ENCODE peak calls at places on chromosome 22, in ten cellular contexts. C is esophagus squamous epithelium; P is MV-4-11; I is glomerular endothelial cell; B is islet precursor cell; F is stimulated activated CD8-positive, alpha-beta memory T cell treated with anti-CD3 and anti-CD28 coated beads, Interleukin-15, amount 100 ng/mL, for 4 hours; Y is H4; T is stimulated activated CD4-positive, alpha-beta T cell treated with anti-CD3 and anti-CD28 coated beads, Interleukin-15, amount 100 ng/mL, for 1 hour; A is AG04450; D is NCI-H345. Z is an unnamed sample.

GRCh38 chr22:35921777-35922176 is 106.8 kb downstream of the RBFOX2 start:
- DNase-seq in I (peak), P (peak), D (peak), C (no peak), F (peak), T (no peak), A (peak), Y (peak), B (peak), Z (peak)

GRCh38 chr22:30272781-30273180 is 6.1 kb upstream of the OSM start:
- DNase-seq in F (no peak), D (no peak), T (no peak), I (no peak), Y (no peak), C (no peak), A (no peak), P (no peak), B (no peak), Z (no peak)

GRCh38 chr22:17237031-17237668 is 17.9 kb upstream of the ADA2 start:
- DNase-seq in B (no peak), C (no peak), I (no peak), P (peak), Y (no peak), A (no peak), D (no peak), F (no peak), T (no peak), Z (peak)

GRCh38 chr22:26777402-26777801 is 120.0 kb downstream of the MIAT start:
- DNase-seq in D (no peak), T (no peak), F (no peak), B (peak), A (no peak), I (no peak), Y (peak), P (no peak), C (no peak), Z (no peak)

GRCh38 chr22:46549971-46550641 is 12.7 kb upstream of the CELSR1 start:
- DNase-seq in P (no peak), I (no peak), T (no peak), B (peak), C (no peak), A (no peak), D (no peak), Y (no peak), F (no peak), Z (peak)

GRCh38 chr22:39908737-39909136 is 7.9 kb downstream of the GRAP2 start:
- DNase-seq in D (no peak), I (no peak), P (no peak), T (no peak), B (no peak), F (no peak), A (no peak), C (no peak), Y (no peak), Z (no peak)

GRCh38 chr22:40819741-40820140 is 595 bp upstream of the SLC25A17 start:
- DNase-seq in T (no peak), I (no peak), B (no peak), A (no peak), P (peak), D (no peak), F (no peak), C (no peak), Y (peak), Z (no peak)

GRCh38 chr22:29311468-29312217 is 3.9 kb downstream of the RASL10A start:
- DNase-seq in T (no peak), F (no peak), C (no peak), I (no peak), A (no peak), Y (no peak), P (no peak), B (peak), D (no peak), Z (peak)

GRCh38 chr22:50699001-50699753 is 26.6 kb downstream of the SHANK3 start:
- DNase-seq in C (no peak), B (no peak), F (no peak), D (no peak), Y (no peak), P (no peak), I (no peak), T (no peak), A (no peak), Z (peak)

GRCh38 chr22:23204541-23205157 is 24.3 kb downstream of the BCR start:
- DNase-seq in A (no peak), Y (no peak), D (peak), T (no peak), B (no peak), C (no peak), F (no peak), I (no peak), P (no peak), Z (peak)

GRCh38 chr22:47190957-47191323 is 428.5 kb downstream of the TBC1D22A start:
- DNase-seq in Y (no peak), B (peak), C (no peak), T (no peak), I (no peak), D (no peak), A (no peak), P (no peak), F (no peak), Z (no peak)

GRCh38 chr22:19143967-19144400 is 467 bp downstream of the ESS2 start:
- DNase-seq in P (peak), T (no peak), D (no peak), I (no peak), B (no peak), C (no peak), A (no peak), Y (no peak), F (no peak), Z (no peak)

GRCh38 chr22:18067548-18068341 is 10.0 kb upstream of the PEX26 start:
- DNase-seq in B (peak), P (no peak), A (no peak), T (no peak), F (no peak), Y (no peak), I (no peak), C (no peak), D (no peak), Z (peak)

GRCh38 chr22:23751441-23751996 is 607 bp upstream of the ZNF70 start:
- DNase-seq in D (peak), P (no peak), F (no peak), T (no peak), B (no peak), Y (no peak), C (no peak), A (no peak), I (no peak), Z (no peak)

GRCh38 chr22:21807545-21807944 is 59.9 kb downstream of the MAPK1 start:
- DNase-seq in T (no peak), C (no peak), F (no peak), Y (no peak), D (peak), A (no peak), I (no peak), P (no peak), B (no peak), Z (no peak)

GRCh38 chr22:49024775-49025440 is 802.8 kb downstream of the BRD1 start:
- DNase-seq in A (no peak), F (no peak), Y (no peak), D (no peak), I (no peak), B (no peak), C (no peak), T (no peak), P (no peak), Z (peak)

GRCh38 chr22:48870436-48870835 is 957.2 kb downstream of the BRD1 start:
- DNase-seq in D (no peak), Y (no peak), F (no peak), A (no peak), T (no peak), P (no peak), I (no peak), C (no peak), B (no peak), Z (no peak)

GRCh38 chr22:27270818-27271510 is 530.6 kb downstream of the MN1 start:
- DNase-seq in D (no peak), F (no peak), I (no peak), A (no peak), B (no peak), Y (no peak), P (no peak), T (no peak), C (no peak), Z (no peak)

GRCh38 chr22:48453751-48454485 is 1373.8 kb downstream of the BRD1 start:
- DNase-seq in C (no peak), Y (no peak), P (no peak), T (no peak), D (no peak), A (no peak), F (no peak), B (no peak), I (no peak), Z (peak)

GRCh38 chr22:29885610-29886009 is 2.6 kb downstream of the MTMR3 start:
- DNase-seq in D (no peak), I (no peak), T (no peak), C (no peak), P (no peak), F (no peak), B (no peak), A (no peak), Y (no peak), Z (no peak)

GRCh38 chr22:19448076-19448607 is 631 bp upstream of the C22orf39 start:
- DNase-seq in Y (peak), D (peak), A (no peak), B (peak), P (no peak), T (no peak), F (no peak), C (no peak), I (no peak), Z (no peak)

GRCh38 chr22:21948390-21948789 is 4.3 kb downstream of the PPM1F start:
- DNase-seq in A (no peak), Y (no peak), B (no peak), I (no peak), P (no peak), C (no peak), D (no peak), T (no peak), F (no peak), Z (no peak)

GRCh38 chr22:32473388-32473952 is 1.1 kb upstream of the FBXO7 start:
- DNase-seq in A (peak), F (no peak), B (peak), Y (peak), C (no peak), P (peak), I (peak), D (peak), T (no peak), Z (no peak)

GRCh38 chr22:17119481-17120202 is 1.5 kb downstream of the TMEM121B start:
- DNase-seq in I (no peak), A (no peak), B (peak), C (no peak), P (peak), F (no peak), T (no peak), D (no peak), Y (no peak), Z (peak)

GRCh38 chr22:23832226-23833016 is 6.4 kb downstream of the DERL3 start:
- DNase-seq in A (no peak), I (no peak), D (no peak), Y (no peak), F (no peak), B (peak), T (no peak), C (no peak), P (no peak), Z (peak)

GRCh38 chr22:39237276-39238123 is 7.3 kb downstream of the PDGFB start:
- DNase-seq in P (no peak), C (no peak), T (no peak), B (no peak), D (peak), Y (no peak), I (no peak), F (no peak), A (no peak), Z (no peak)

GRCh38 chr22:43541022-43541421 is 129.2 kb downstream of the MPPED1 start:
- DNase-seq in P (no peak), B (no peak), T (no peak), A (no peak), Y (no peak), C (no peak), F (no peak), I (no peak), D (no peak), Z (no peak)

GRCh38 chr22:37161442-37161841 is 11.7 kb upstream of the IL2RB start:
- DNase-seq in C (no peak), F (no peak), T (no peak), P (peak), D (no peak), Y (no peak), B (no peak), I (no peak), A (no peak), Z (no peak)